ENCODE peak calls at places on chromosome 13, in ten cellular contexts. P is adrenal gland, E is breast epithelium, X is vagina, L is A549, M is ovary, B is heart left ventricle, A is Peyer's patch, S is stomach, J is IMR-90. R is an unnamed sample.

GRCh38 chr13:31638577-31638976 is 100.7 kb upstream of the RXFP2 start:
- DNase-seq in P (no peak), E (no peak), X (no peak), L (no peak), M (no peak), B (peak; percentile 28), A (no peak), S (no peak), J (peak; percentile 65), R (no peak)

GRCh38 chr13:51091839-51092238 is 19.2 kb downstream of the C13orf42 start:
- DNase-seq in P (no peak), E (no peak), X (no peak), L (no peak), M (no peak), B (no peak), A (no peak), S (no peak), J (no peak), R (no peak)

GRCh38 chr13:113474179-113474578 is 16.3 kb downstream of the DCUN1D2 start:
- DNase-seq in P (peak; percentile 41), E (peak; percentile 40), X (no peak), L (no peak), M (no peak), B (peak; percentile 61), A (no peak), S (no peak), J (peak; percentile 91), R (no peak)

GRCh38 chr13:63088226-63088625 is 1672.6 kb upstream of the PCDH20 start:
- DNase-seq in P (no peak), E (no peak), X (no peak), L (no peak), M (no peak), B (no peak), A (no peak), S (no peak), J (peak; percentile 59), R (no peak)

GRCh38 chr13:87667686-87668085 is 3.5 kb upstream of the SLITRK5 start:
- DNase-seq in P (no peak), E (no peak), X (no peak), L (no peak), M (no peak), B (no peak), A (no peak), S (no peak), J (no peak), R (no peak)

GRCh38 chr13:75101997-75102720 is 379.8 kb downstream of the TBC1D4 start:
- DNase-seq in P (no peak), E (no peak), X (no peak), L (no peak), M (no peak), B (no peak), A (no peak), S (no peak), J (peak; percentile 6), R (no peak)

GRCh38 chr13:99998261-99998660 is 16.7 kb downstream of the ZIC2 start:
- DNase-seq in P (no peak), E (no peak), X (no peak), L (no peak), M (no peak), B (no peak), A (no peak), S (no peak), J (no peak), R (no peak)

GRCh38 chr13:72651196-72651595 is 76.2 kb downstream of the MZT1 start:
- DNase-seq in P (peak; percentile 22), E (no peak), X (no peak), L (no peak), M (no peak), B (no peak), A (no peak), S (no peak), J (no peak), R (no peak)

GRCh38 chr13:23560571-23561089 is 9.6 kb upstream of the TNFRSF19 start:
- DNase-seq in P (no peak), E (no peak), X (no peak), L (no peak), M (no peak), B (no peak), A (no peak), S (no peak), J (no peak), R (no peak)

GRCh38 chr13:23557043-23557442 is 13.2 kb upstream of the TNFRSF19 start:
- DNase-seq in P (no peak), E (no peak), X (no peak), L (no peak), M (no peak), B (no peak), A (no peak), S (no peak), J (no peak), R (no peak)

GRCh38 chr13:23557733-23558132 is 12.5 kb upstream of the TNFRSF19 start:
- DNase-seq in P (no peak), E (no peak), X (no peak), L (no peak), M (no peak), B (no peak), A (no peak), S (no peak), J (no peak), R (no peak)

GRCh38 chr13:23561261-23561660 is 9.0 kb upstream of the TNFRSF19 start:
- DNase-seq in P (no peak), E (no peak), X (no peak), L (no peak), M (no peak), B (no peak), A (no peak), S (no peak), J (no peak), R (no peak)

DNA sequence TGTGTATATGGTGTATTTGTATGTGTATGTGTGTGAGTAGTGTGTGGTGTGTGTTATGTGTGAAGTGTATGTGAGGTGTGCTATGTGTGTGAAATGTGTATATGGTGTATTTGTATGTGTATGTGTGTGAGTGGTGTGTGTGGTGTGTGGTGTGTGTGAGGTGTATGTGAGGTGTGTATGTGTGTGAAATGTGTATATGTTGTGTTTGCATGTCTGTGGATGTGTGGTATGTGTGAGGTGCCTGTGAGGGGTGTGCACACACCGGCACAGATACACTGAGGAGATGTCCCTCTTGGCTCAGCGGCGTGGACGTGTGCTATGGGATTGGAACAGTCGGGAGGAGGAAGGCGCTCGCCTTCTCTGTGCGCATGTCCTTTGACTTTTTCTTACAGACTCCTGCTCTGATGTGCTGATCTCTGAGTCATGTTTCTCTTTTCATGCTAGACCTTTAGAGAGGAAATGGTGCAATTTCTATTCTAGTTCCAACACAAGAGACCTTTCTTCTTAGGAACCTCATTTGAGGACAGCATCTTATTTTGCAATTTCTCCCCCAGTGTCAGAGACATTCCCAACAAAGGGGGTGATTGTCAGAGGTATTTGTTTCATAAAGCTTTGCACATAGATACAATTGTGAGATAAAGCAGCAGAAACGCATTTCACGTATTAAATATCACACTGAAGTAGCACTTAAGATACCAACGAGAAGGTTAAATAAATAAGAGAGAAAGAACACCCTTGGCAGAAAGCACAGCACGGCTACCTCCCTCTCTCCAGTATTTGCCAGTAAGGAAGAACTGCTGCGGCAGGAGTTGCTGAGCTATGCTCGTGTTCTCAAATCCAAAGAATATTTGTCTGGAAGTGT is 11.3 kb upstream of the TNFRSF19 start:
- DNase-seq in P (peak; percentile 50), E (peak; percentile 60), X (no peak), L (peak; percentile 80), M (peak; percentile 45), B (peak; percentile 84), A (no peak), S (peak; percentile 38), J (peak; percentile 92), R (peak; percentile 88)
- TF ChIP-seq POLR2A in P (no peak), E (no peak), X (no peak), L (peak; percentile 20), M (no peak), B (no peak), A (no peak), S (no peak), J (no peak), R (peak; percentile 10)

DNA sequence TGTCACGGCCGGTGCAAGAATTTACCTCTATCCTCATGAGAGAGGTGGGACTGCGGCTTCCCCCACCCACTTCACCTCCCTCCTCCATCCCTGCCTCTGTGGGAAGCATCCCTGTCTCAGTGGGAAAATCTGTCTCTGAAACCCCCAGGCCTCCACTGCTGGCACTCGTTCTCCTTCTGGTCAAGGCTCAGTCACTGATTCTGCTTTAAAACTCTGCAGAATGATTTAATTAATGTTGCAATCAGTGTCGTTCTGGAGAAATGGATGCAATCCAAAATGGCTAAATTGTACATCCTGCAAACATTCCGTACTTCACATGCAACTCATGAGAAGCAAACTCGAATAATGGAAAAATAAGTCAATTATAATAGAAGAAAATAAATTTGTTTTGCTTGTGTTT is 5.6 kb downstream of the RASL11A start:
- DNase-seq in P (no peak), E (no peak), X (no peak), L (no peak), M (no peak), B (no peak), A (no peak), S (no peak), J (peak; percentile 58), R (no peak)
- H3K27ac ChIP-seq in P (no peak overlapping the region), E (no peak overlapping the region), X (peak overlapping the region; percentile 18), L (no peak overlapping the region), M (no peak overlapping the region), B (no peak overlapping the region), A (no peak overlapping the region), S (peak overlapping the region; percentile 60), J (peak overlapping the region; percentile 85), R (peak overlapping the region; percentile 28)

DNA sequence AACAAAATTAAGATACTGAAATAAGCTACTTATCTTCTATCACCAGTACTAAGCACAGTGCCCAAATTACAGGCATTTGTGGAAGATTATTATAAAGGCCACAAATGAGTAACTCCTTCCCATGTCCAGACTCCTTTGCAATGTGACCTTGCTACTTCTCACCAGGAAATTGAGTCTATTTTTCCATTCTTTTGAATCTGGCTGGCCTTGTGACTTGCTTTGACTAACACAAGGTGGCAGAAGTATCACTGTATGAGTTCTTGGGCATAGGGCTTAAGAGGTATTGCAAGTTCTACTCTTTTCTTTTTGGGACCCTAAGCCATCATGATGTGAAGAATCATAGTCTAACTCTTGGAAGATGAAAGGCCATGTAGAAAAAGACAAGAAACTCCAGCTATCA is 49.9 kb downstream of the UGGT2 start:
- DNase-seq in P (peak; percentile 56), E (no peak), X (no peak), L (peak; percentile 17), M (no peak), B (no peak), A (no peak), S (no peak), J (no peak), R (no peak)
- TF ChIP-seq CTCF in P (no peak), E (no peak), X (no peak), L (no peak), M (no peak), B (no peak), A (no peak), S (no peak), J (no peak), R (no peak)

DNA sequence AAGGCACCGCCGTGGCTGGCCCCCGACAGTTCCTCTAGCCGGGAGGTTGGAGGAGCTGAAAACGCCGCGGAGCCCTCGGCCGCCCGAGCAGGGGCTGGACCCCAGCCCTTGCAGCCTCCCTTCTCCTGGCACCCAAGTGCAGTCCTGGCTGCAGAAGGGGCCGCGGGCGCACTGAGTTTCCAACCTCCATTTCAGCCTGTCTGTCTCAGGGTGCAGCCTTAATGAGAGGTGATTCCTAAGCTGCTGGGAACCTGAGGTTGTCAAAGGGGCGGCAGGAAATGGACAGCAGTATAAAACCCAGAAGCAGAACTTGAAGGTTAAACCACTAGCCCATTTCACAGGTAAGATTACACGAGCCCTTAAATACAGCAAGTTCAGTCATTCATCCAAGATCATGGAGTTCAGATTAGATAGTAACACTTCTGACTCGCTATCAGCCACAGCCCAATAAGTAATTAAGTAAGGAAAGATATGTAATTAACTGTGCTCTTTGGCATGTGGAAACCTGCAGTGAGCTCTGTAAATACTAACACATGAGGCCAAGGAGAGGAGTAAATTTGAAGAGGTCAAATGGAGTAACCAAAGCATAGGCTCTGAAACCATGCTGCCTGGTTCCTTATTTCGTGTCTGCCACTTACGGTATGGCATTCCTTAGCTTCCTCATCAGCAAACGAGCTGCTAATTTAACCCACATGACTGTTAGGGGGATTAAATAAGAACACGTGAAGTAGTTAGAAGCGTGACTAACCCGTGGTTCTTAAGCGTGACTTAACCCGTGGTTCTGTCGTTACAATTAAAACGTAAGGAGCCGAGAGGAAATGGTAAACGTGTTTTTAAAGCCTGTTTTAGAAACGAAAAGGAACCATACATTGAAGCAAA is 682 bp downstream of the SETDB2 start:
- DNase-seq in P (peak; percentile 44), E (no peak), X (no peak), L (peak; percentile 25), M (no peak), B (no peak), A (peak; percentile 64), S (no peak), J (peak; percentile 68), R (no peak)
- TF ChIP-seq POLR2A in P (peak; percentile 35), E (no peak), X (peak; percentile 38), L (no peak), M (peak; percentile 26), B (no peak), A (no peak), S (no peak), J (no peak), R (peak; percentile 45)